ENCODE peak calls at places on chromosomes 12 and 14, in seven cellular contexts. K is upper lobe of right lung, V is gastrocnemius medialis, C is upper lobe of left lung, M is left lung, Y is endodermal cell, S is ovary. P is an unnamed sample.

GRCh38 chr14:77140343-77140936 is 1.2 kb downstream of the ZDHHC22 start:
- DNase-seq in K (no peak), S (no peak), V (no peak), C (no peak), M (no peak), Y (peak; percentile 71), P (no peak)

GRCh38 chr12:131934535-131934934 is 5.5 kb downstream of the PUS1 start:
- DNase-seq in M (peak; percentile 33), S (no peak), V (no peak), K (no peak), Y (no peak), C (no peak), P (no peak)

GRCh38 chr12:54463034-54463433 is 10.4 kb downstream of the GTSF1 start:
- DNase-seq in K (no peak), V (peak; percentile 80), Y (no peak), S (no peak), M (no peak), C (peak; percentile 45), P (no peak)

GRCh38 chr12:47602330-47602729 is 103.5 kb downstream of the RPAP3 start:
- DNase-seq in S (no peak), V (no peak), K (no peak), M (no peak), Y (no peak), C (no peak), P (no peak)

GRCh38 chr12:68641138-68641537 is 30.4 kb downstream of the RAP1B start:
- DNase-seq in C (no peak), V (no peak), S (no peak), K (no peak), Y (no peak), M (no peak), P (no peak)

GRCh38 chr14:105507247-105507646 is 16.2 kb downstream of the TEDC1 start:
- DNase-seq in Y (no peak), K (peak; percentile 23), C (peak; percentile 10), V (no peak), M (peak; percentile 49), S (no peak), P (peak; percentile 24)

GRCh38 chr14:93544212-93544611 is 113.5 kb downstream of the UNC79 start:
- DNase-seq in M (no peak), S (no peak), V (no peak), Y (no peak), C (no peak), K (no peak), P (no peak)

GRCh38 chr14:90381999-90382451 is 14.8 kb upstream of the CALM1 start:
- DNase-seq in Y (peak; percentile 81), M (no peak), S (peak; percentile 47), V (peak; percentile 57), C (peak; percentile 90), K (peak; percentile 77), P (peak; percentile 69)

GRCh38 chr14:31568671-31569070 is 7.5 kb downstream of the NUBPL start:
- DNase-seq in Y (no peak), M (no peak), C (peak; percentile 22), S (no peak), K (no peak), V (no peak), P (no peak)

GRCh38 chr12:70196732-70197361 is 46.4 kb upstream of the CNOT2 start:
- DNase-seq in V (no peak), C (no peak), Y (no peak), M (no peak), S (no peak), K (no peak), P (no peak)

GRCh38 chr12:59119676-59120075 is 199.4 kb upstream of the LRIG3 start:
- DNase-seq in C (no peak), Y (no peak), K (no peak), M (no peak), S (no peak), V (no peak), P (no peak)

GRCh38 chr14:61489932-61490331 is 168.6 kb downstream of the PRKCH start:
- DNase-seq in K (no peak), M (no peak), Y (no peak), S (no peak), C (peak; percentile 83), V (peak; percentile 36), P (no peak)

GRCh38 chr14:61296707-61297502 is 15.8 kb upstream of the TMEM30B start:
- DNase-seq in V (no peak), S (no peak), Y (no peak), K (no peak), M (no peak), C (no peak), P (no peak)

GRCh38 chr14:32408018-32408417 is 78.9 kb downstream of the AKAP6 start:
- DNase-seq in C (no peak), M (no peak), K (no peak), S (peak; percentile 27), V (no peak), Y (no peak), P (no peak)

GRCh38 chr12:47164730-47165439 is 85.1 kb upstream of the AMIGO2 start:
- DNase-seq in M (no peak), S (no peak), Y (no peak), K (no peak), C (no peak), V (no peak), P (no peak)

GRCh38 chr12:70733385-70733784 is 96.2 kb upstream of the PTPRB start:
- DNase-seq in Y (peak; percentile 70), V (no peak), C (no peak), M (no peak), K (no peak), S (no peak), P (no peak)

GRCh38 chr12:49017764-49018281 is 753 bp downstream of the PRKAG1 start:
- DNase-seq in V (peak; percentile 77), K (no peak), S (no peak), C (no peak), M (no peak), Y (no peak), P (no peak)

GRCh38 chr12:49019435-49020317 is 1.1 kb upstream of the PRKAG1 start:
- DNase-seq in V (no peak), K (no peak), M (no peak), C (no peak), S (no peak), Y (peak; percentile 87), P (no peak)

GRCh38 chr12:49020441-49020840 is 1.9 kb upstream of the PRKAG1 start:
- DNase-seq in K (no peak), Y (no peak), C (no peak), V (no peak), M (no peak), S (no peak), P (no peak)

GRCh38 chr12:49019120-49019430 is 499 bp upstream of the PRKAG1 start:
- DNase-seq in M (no peak), Y (no peak), K (no peak), C (no peak), V (no peak), S (no peak), P (no peak)

GRCh38 chr12:49018282-49019119 is at the start of gene PRKAG1:
- DNase-seq in Y (peak; percentile 100), V (peak; percentile 96), M (peak; percentile 99), K (peak; percentile 98), C (peak; percentile 97), S (peak; percentile 93), P (peak; percentile 92)
- H3K27ac ChIP-seq in Y (peak within 1 kb of the TSS; percentile 91), V (peak within 1 kb of the TSS; percentile 99), M (peak within 1 kb of the TSS; percentile 87), K (peak within 1 kb of the TSS; percentile 97), C (peak within 1 kb of the TSS; percentile 96), S (peak within 1 kb of the TSS; percentile 66), P (peak within 1 kb of the TSS; percentile 78)

DNA sequence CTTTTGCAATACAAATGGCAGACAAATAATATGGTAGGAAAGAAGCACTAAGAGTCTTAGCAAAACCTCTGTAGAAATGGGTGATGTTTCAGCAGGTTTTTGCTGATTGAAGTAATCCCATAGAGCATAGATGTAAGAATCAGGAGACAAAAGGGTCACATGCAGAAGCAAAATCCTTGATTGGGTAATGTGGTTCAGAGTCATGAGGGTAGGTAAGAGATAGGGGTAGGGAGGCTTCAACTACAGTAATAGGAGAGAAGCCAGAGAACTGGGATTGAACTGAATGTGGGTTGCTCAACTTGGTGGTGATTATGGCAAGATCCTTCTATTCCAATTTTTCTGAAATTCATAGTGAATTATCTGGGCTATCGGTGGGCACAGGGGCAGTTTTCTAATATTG is 5.0 kb downstream of the PRB3 start:
- DNase-seq in S (no peak), V (no peak), M (no peak), Y (no peak), K (no peak), C (no peak), P (no peak)
- TF ChIP-seq CTCF in S (no peak), V (no peak), M (no peak), Y (no peak), K (no peak), C (no peak), P (no peak)

DNA sequence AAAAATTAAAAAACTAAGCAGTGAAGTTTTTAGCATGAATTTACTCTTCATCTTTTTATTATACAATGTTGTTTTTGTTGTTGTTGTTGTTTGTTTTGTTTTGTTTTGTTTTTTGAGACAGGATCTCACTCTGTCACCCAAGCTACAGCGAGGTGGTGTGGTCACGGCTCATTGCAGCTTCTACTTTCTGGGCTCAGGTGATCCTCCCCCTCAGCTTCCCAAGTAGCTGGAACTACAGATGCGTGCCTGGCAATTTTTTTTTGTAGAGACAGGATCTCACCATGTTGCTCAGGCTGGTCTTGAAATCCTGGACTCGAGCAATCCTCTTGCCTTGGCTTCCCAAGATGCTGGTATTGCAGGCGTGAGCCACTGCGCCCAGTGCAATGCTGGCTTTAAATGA is 11.3 kb downstream of the PPFIBP1 start:
- DNase-seq in K (no peak), V (no peak), C (no peak), M (no peak), S (no peak), Y (no peak), P (no peak)
- H3K27ac ChIP-seq in K (no peak overlapping the region), V (no peak overlapping the region), C (no peak overlapping the region), M (no peak overlapping the region), S (no peak overlapping the region), Y (no peak overlapping the region), P (no peak overlapping the region)

GRCh38 chr12:112823582-112824149 is 32.1 kb downstream of the RPH3A start:
- DNase-seq in K (no peak), S (no peak), C (no peak), V (no peak), M (no peak), Y (no peak), P (no peak)
- TF ChIP-seq CTCF in K (no peak), S (no peak), C (no peak), V (no peak), M (no peak), Y (peak; percentile 75), P (no peak)